ENCODE peak calls at places on chromosomes 1 and 21, in five cellular contexts. Y, P, S, N and U are unnamed samples.

GRCh38 chr1:116878804-116879477 is 30.8 kb upstream of the PTGFRN start:
- DNase-seq in S (peak; percentile 57), P (peak; percentile 82), N (peak; percentile 64), Y (peak; percentile 17), U (peak; percentile 63)

GRCh38 chr1:22317231-22317919 is 134.3 kb upstream of the ZBTB40 start:
- DNase-seq in Y (no peak), N (peak; percentile 66), S (peak; percentile 20), P (peak; percentile 75), U (peak; percentile 92)

GRCh38 chr1:16180291-16180824 is 24.5 kb upstream of the EPHA2 start:
- DNase-seq in P (no peak), Y (peak; percentile 67), N (no peak), S (no peak), U (no peak)

GRCh38 chr1:86914998-86915736 is 732 bp downstream of the HS2ST1 start:
- DNase-seq in S (peak; percentile 63), P (peak; percentile 90), Y (peak; percentile 53), N (peak; percentile 87), U (peak; percentile 55)

GRCh38 chr1:219990782-219991510 is 55.4 kb downstream of the EPRS1 start:
- DNase-seq in S (peak; percentile 60), Y (peak; percentile 51), N (peak; percentile 47), P (peak; percentile 28), U (peak; percentile 4)

GRCh38 chr1:184212649-184213314 is 161.3 kb downstream of the TSEN15 start:
- DNase-seq in N (no peak), S (peak; percentile 90), Y (peak; percentile 88), P (peak; percentile 92), U (no peak)

GRCh38 chr1:205519541-205520131 is 15.2 kb downstream of the CDK18 start:
- DNase-seq in P (no peak), S (no peak), N (no peak), Y (no peak), U (peak; percentile 76)

GRCh38 chr1:157080714-157081113 is 18.9 kb downstream of the ETV3L start:
- DNase-seq in S (no peak), P (peak; percentile 56), N (no peak), Y (no peak), U (no peak)

GRCh38 chr1:29823536-29823935 is 587.2 kb downstream of the PTPRU start:
- DNase-seq in N (peak; percentile 30), P (no peak), Y (no peak), S (no peak), U (no peak)

GRCh38 chr1:169999357-169999756 is 75.1 kb downstream of the KIFAP3 start:
- DNase-seq in P (no peak), Y (peak; percentile 84), N (no peak), S (peak; percentile 48), U (no peak)

GRCh38 chr21:42161957-42162681 is 56.8 kb upstream of the ABCG1 start:
- DNase-seq in P (peak; percentile 20), N (peak; percentile 22), S (no peak), Y (no peak), U (peak; percentile 62)

GRCh38 chr1:44371206-44371605 is 16.1 kb upstream of the ERI3 start:
- DNase-seq in P (no peak), N (no peak), Y (no peak), S (no peak), U (no peak)

GRCh38 chr1:59072017-59072947 is 224.6 kb upstream of the FGGY start:
- DNase-seq in N (no peak), S (peak; percentile 26), P (peak; percentile 45), Y (peak; percentile 4), U (no peak)

GRCh38 chr1:110293601-110294104 is 45.5 kb upstream of the RBM15 start:
- DNase-seq in Y (no peak), P (no peak), N (no peak), S (no peak), U (no peak)

GRCh38 chr1:212914789-212915188 is 35.6 kb upstream of the VASH2 start:
- DNase-seq in S (no peak), Y (no peak), P (peak; percentile 57), N (peak; percentile 37), U (peak; percentile 54)

GRCh38 chr1:52399629-52400028 is 4.6 kb downstream of the ORC1 start:
- DNase-seq in Y (no peak), N (no peak), S (no peak), P (no peak), U (no peak)

GRCh38 chr21:34282223-34282622 is 81.6 kb upstream of the KCNE2 start:
- DNase-seq in N (no peak), Y (peak; percentile 13), P (no peak), S (no peak), U (no peak)

GRCh38 chr1:51365774-51366173 is 35.4 kb upstream of the TTC39A start:
- DNase-seq in N (no peak), Y (no peak), P (no peak), S (no peak), U (no peak)

GRCh38 chr1:231931146-231931545 is 304.6 kb downstream of the DISC1 start:
- DNase-seq in N (no peak), P (no peak), Y (no peak), S (no peak), U (no peak)

GRCh38 chr1:155174334-155175280 is 958 bp downstream of the TRIM46 start:
- DNase-seq in P (peak; percentile 47), N (peak; percentile 81), Y (peak; percentile 15), S (peak; percentile 38), U (peak; percentile 96)

GRCh38 chr1:12065872-12066271 is 2.8 kb downstream of the TNFRSF8 start:
- DNase-seq in P (no peak), N (no peak), S (no peak), Y (no peak), U (no peak)

GRCh38 chr1:154154534-154155181 is at the start of gene NUP210L:
- DNase-seq in Y (peak; percentile 89), S (peak; percentile 80), P (peak; percentile 83), N (peak; percentile 20), U (peak; percentile 83)

GRCh38 chr1:86823821-86824500 is 90.0 kb downstream of the SELENOF start:
- DNase-seq in P (peak; percentile 81), S (no peak), N (no peak), Y (no peak), U (no peak)

GRCh38 chr1:7121622-7121988 is 336.4 kb downstream of the CAMTA1 start:
- DNase-seq in N (no peak), Y (no peak), P (no peak), S (no peak), U (no peak)

GRCh38 chr21:31781737-31782136 is 49.8 kb upstream of the SCAF4 start:
- DNase-seq in S (peak; percentile 47), P (no peak), Y (peak; percentile 53), N (no peak), U (no peak)

GRCh38 chr1:9809122-9809521 is 14.6 kb downstream of the CLSTN1 start:
- DNase-seq in N (no peak), Y (no peak), P (no peak), S (no peak), U (no peak)

GRCh38 chr1:66176012-66176715 is 357.8 kb upstream of the SGIP1 start:
- DNase-seq in N (peak; percentile 66), S (peak; percentile 55), Y (peak; percentile 18), P (peak; percentile 79), U (no peak)

GRCh38 chr1:8473121-8473891 is 155.4 kb downstream of the SLC45A1 start:
- DNase-seq in P (no peak), N (no peak), S (no peak), Y (no peak), U (no peak)

GRCh38 chr21:27564684-27565280 is 597.9 kb upstream of the ADAMTS5 start:
- DNase-seq in Y (peak; percentile 70), N (peak; percentile 63), P (peak; percentile 65), S (peak; percentile 71), U (peak; percentile 9)

DNA sequence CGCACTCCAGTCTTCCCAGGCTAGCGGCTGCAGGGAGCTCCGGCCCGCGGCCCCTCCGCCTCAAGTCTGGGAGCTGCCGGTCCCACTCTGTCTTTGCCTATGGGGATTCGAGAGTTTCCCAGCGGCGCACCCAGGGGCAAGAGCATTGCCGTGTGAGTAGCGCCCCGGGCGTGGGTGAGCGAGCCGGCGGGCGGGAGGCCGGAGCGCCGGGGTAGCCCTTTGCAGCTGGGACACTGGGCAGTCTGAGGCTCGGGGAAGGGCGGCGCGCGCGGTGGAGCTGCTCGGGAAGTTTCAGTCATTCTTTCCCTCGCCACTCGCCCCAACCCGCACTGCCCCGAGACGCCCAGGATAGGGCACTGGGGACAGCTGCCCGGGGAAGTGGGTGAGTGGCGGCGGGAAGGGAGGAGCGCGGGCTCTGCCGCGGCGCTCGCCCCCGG is 521 bp downstream of the SLC35F3 start:
- DNase-seq in P (peak; percentile 43), N (no peak), Y (no peak), S (peak; percentile 6), U (peak; percentile 79)
- H3K27me3 ChIP-seq in P (peaks cover 12% of the 10 kb centered on the region), N (peaks cover 79% of the 10 kb centered on the region), Y (peaks cover 2% of the 10 kb centered on the region), S (peaks cover 79% of the 10 kb centered on the region), U (peaks cover 43% of the 10 kb centered on the region)

GRCh38 chr1:183079697-183080096 is 56.5 kb downstream of the LAMC1 start:
- DNase-seq in Y (no peak), P (no peak), S (no peak), N (no peak), U (no peak)

GRCh38 chr1:183075861-183076260 is 52.6 kb downstream of the LAMC1 start:
- DNase-seq in P (no peak), S (peak; percentile 54), Y (no peak), N (no peak), U (no peak)

GRCh38 chr1:183080406-183080805 is 57.2 kb downstream of the LAMC1 start:
- DNase-seq in S (no peak), N (no peak), Y (peak; percentile 76), P (no peak), U (no peak)

GRCh38 chr1:183074215-183074614 is 51.0 kb downstream of the LAMC1 start:
- DNase-seq in S (no peak), N (no peak), P (no peak), Y (no peak), U (no peak)

GRCh38 chr1:183077107-183077506 is 53.9 kb downstream of the LAMC1 start:
- DNase-seq in S (no peak), Y (no peak), N (no peak), P (no peak), U (no peak)
- H3K27me3 ChIP-seq in S (no peaks in the 10 kb centered on the region), Y (no peaks in the 10 kb centered on the region), N (no peaks in the 10 kb centered on the region), P (no peaks in the 10 kb centered on the region), U (no peaks in the 10 kb centered on the region)

GRCh38 chr1:80158266-80158665 is 1151.7 kb upstream of the ADGRL4 start:
- DNase-seq in S (no peak), Y (no peak), P (no peak), N (no peak), U (no peak)

GRCh38 chr1:80155371-80155770 is 1148.8 kb upstream of the ADGRL4 start:
- DNase-seq in N (peak; percentile 52), Y (peak; percentile 1), P (peak; percentile 63), S (peak; percentile 5), U (peak; percentile 9)

GRCh38 chr1:80164150-80164549 is 1157.6 kb upstream of the ADGRL4 start:
- DNase-seq in S (no peak), N (no peak), Y (no peak), P (no peak), U (no peak)

GRCh38 chr1:80153762-80154555 is 1147.4 kb upstream of the ADGRL4 start:
- DNase-seq in Y (peak; percentile 32), P (peak; percentile 29), N (no peak), S (no peak), U (no peak)

DNA sequence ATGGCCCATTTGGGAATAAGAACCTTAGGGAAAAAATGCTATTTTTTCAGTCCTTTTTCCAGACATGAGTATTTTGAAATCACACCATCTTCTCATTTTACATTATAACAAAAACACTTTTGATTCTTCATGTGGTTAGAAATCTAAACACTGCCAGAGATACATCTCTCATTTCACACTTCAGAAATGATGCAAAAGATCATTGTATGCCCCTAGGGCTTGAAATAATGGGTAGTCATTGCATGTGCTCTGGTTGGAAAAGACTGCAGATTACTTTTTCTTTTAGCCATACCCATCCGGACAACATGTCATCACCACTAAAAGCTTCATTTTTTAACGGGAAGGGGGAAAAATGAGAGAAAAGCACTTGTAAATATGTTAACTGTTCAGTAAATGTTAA is 1152.2 kb upstream of the ADGRL4 start:
- DNase-seq in P (no peak), S (no peak), Y (no peak), N (no peak), U (no peak)
- H3K27me3 ChIP-seq in P (no peaks in the 10 kb centered on the region), S (no peaks in the 10 kb centered on the region), Y (no peaks in the 10 kb centered on the region), N (no peaks in the 10 kb centered on the region), U (no peaks in the 10 kb centered on the region)

GRCh38 chr1:3657096-3657475 is 4.8 kb downstream of the TP73 start:
- DNase-seq in N (no peak), S (no peak), P (no peak), Y (no peak), U (no peak)
- H3K27me3 ChIP-seq in N (peaks cover 97% of the 10 kb centered on the region), S (peaks cover 75% of the 10 kb centered on the region), P (peaks cover 31% of the 10 kb centered on the region), Y (peaks cover 61% of the 10 kb centered on the region), U (peaks cover 34% of the 10 kb centered on the region)